ENCODE peak calls at places on chromosomes 16 and 17, in ten cellular contexts. H is RPMI7951; Q is activated CD8-positive, alpha-beta T cell treated with anti-CD3 and anti-CD28 coated beads for 36 hours; M is mesothelial cell of epicardium; G is fibroblast of pulmonary artery; N is H4; T is iris pigment epithelial cell; L is stimulated activated CD4-positive, alpha-beta T cell treated with anti-CD3 and anti-CD28 coated beads, Interleukin-1b, Interleukin-23, amount 100 ng/mL, for 1 hour; Z is T follicular helper cell; S is Kasumi-1. D is an unnamed sample.

GRCh38 chr16:78249056-78249455 is 149.6 kb downstream of the WWOX start:
- DNase-seq in M (no peak), T (no peak), L (no peak), Q (no peak), S (no peak), N (peak; percentile 13), G (no peak), H (no peak), Z (no peak), D (peak; percentile 26)

GRCh38 chr17:19021622-19022083 is 17.1 kb upstream of the FAM83G start:
- DNase-seq in Z (peak; percentile 16), L (no peak), S (no peak), G (no peak), M (no peak), N (no peak), T (no peak), H (no peak), Q (peak; percentile 68), D (no peak)

GRCh38 chr17:69175812-69176517 is 34.3 kb upstream of the ABCA6 start:
- DNase-seq in G (peak; percentile 94), L (no peak), Q (no peak), S (no peak), M (no peak), N (peak; percentile 86), H (peak; percentile 79), Z (no peak), T (peak; percentile 96), D (no peak)

GRCh38 chr17:954431-955164 is 25.0 kb downstream of the NXN start:
- DNase-seq in N (no peak), L (no peak), T (peak; percentile 95), G (peak; percentile 46), Z (no peak), H (no peak), Q (no peak), S (no peak), M (no peak), D (no peak)

GRCh38 chr16:51419768-51420167 is 268.7 kb upstream of the SALL1 start:
- DNase-seq in S (no peak), H (no peak), Q (no peak), G (no peak), Z (no peak), T (no peak), N (no peak), L (no peak), M (no peak), D (no peak)

GRCh38 chr17:72514321-72514861 is 393.6 kb downstream of the SOX9 start:
- DNase-seq in H (no peak), N (no peak), T (no peak), M (no peak), L (no peak), Z (no peak), S (no peak), Q (no peak), G (peak; percentile 38), D (no peak)

GRCh38 chr16:50657251-50657650 is 23.9 kb downstream of the SNX20 start:
- DNase-seq in N (no peak), L (no peak), M (no peak), H (peak; percentile 61), Q (no peak), S (no peak), Z (no peak), T (peak; percentile 14), G (no peak), D (no peak)

GRCh38 chr16:1320658-1321240 is 11.3 kb downstream of the UBE2I start:
- DNase-seq in G (no peak), Q (no peak), M (no peak), S (no peak), H (no peak), T (no peak), L (no peak), N (no peak), Z (no peak), D (no peak)

GRCh38 chr16:20023190-20023589 is 50.5 kb downstream of the GPR139 start:
- DNase-seq in N (no peak), Q (no peak), Z (no peak), M (no peak), T (peak; percentile 12), G (peak; percentile 30), S (peak; percentile 0), H (peak; percentile 24), L (no peak), D (no peak)

GRCh38 chr16:89549007-89549700 is 11.3 kb upstream of the RPL13 start:
- DNase-seq in T (no peak), Q (peak; percentile 46), N (no peak), M (no peak), H (no peak), G (no peak), L (no peak), S (no peak), Z (no peak), D (no peak)

GRCh38 chr17:80359422-80360110 is 55.4 kb upstream of the ENDOV start:
- DNase-seq in M (no peak), Z (no peak), N (no peak), S (no peak), Q (no peak), H (no peak), L (no peak), G (no peak), T (peak; percentile 36), D (no peak)

GRCh38 chr16:20285993-20286499 is 41.3 kb downstream of the GP2 start:
- DNase-seq in T (no peak), G (no peak), M (no peak), S (no peak), Q (no peak), H (no peak), Z (no peak), N (no peak), L (no peak), D (no peak)

GRCh38 chr17:61415374-61416210 is 15.9 kb downstream of the TBX2 start:
- DNase-seq in L (no peak), Z (no peak), N (no peak), G (no peak), Q (no peak), T (no peak), S (no peak), M (peak; percentile 35), H (no peak), D (no peak)

GRCh38 chr16:83345846-83346245 is 461.9 kb upstream of the HSBP1 start:
- DNase-seq in S (no peak), L (no peak), N (no peak), T (no peak), Q (no peak), G (no peak), H (peak; percentile 23), Z (no peak), M (no peak), D (no peak)

GRCh38 chr16:55543470-55543869 is 23.0 kb upstream of the CAPNS2 start:
- DNase-seq in Z (no peak), T (peak; percentile 34), G (peak; percentile 68), Q (no peak), S (peak; percentile 18), N (peak; percentile 4), H (peak; percentile 35), L (no peak), M (no peak), D (no peak)

GRCh38 chr17:42409467-42410351 is 13.3 kb downstream of the CAVIN1 start:
- DNase-seq in Z (no peak), Q (no peak), M (no peak), S (no peak), N (peak; percentile 80), H (peak; percentile 92), T (peak; percentile 93), G (peak; percentile 95), L (no peak), D (no peak)

GRCh38 chr17:61467416-61468262 is 15.4 kb downstream of the TBX4 start:
- DNase-seq in N (peak; percentile 49), H (peak; percentile 36), G (peak; percentile 46), S (peak; percentile 41), Z (no peak), M (no peak), Q (no peak), L (no peak), T (peak; percentile 39), D (no peak)

GRCh38 chr16:52861614-52862022 is 191.1 kb downstream of the CHD9NB start:
- DNase-seq in Q (no peak), L (no peak), H (peak; percentile 34), S (no peak), N (peak; percentile 17), T (no peak), G (peak; percentile 1), M (no peak), Z (no peak), D (peak; percentile 31)

D was measured in NCI-H2081.